ENCODE peak calls at places on chromosomes 7 and 10, in four cellular contexts. One of them, this sample, is unnamed.
A peak's percentile ranks its signal among the peaks of the same experiment; 100 is the strongest.

GRCh38 chr7:148944935-148945934 is 61.1 kb upstream of the EZH2 start:
- DNase-seq in Right ventricle myocardium superior: no peak
- DNase-seq in amniotic stem cell: peak; percentile 47
- DNase-seq in heart left ventricle: no peak
- DNase-seq in this sample: no peak

GRCh38 chr10:4704034-4704545 is 121.9 kb upstream of the AKR1E2 start:
- DNase-seq in Right ventricle myocardium superior: no peak
- DNase-seq in amniotic stem cell: peak; percentile 69
- DNase-seq in heart left ventricle: no peak
- DNase-seq in this sample: no peak

GRCh38 chr10:95602382-95602781 is 41.2 kb upstream of the SORBS1 start:
- DNase-seq in amniotic stem cell: no peak
- DNase-seq in heart left ventricle: no peak
- DNase-seq in Right ventricle myocardium superior: no peak
- DNase-seq in this sample: no peak

GRCh38 chr7:515628-516027 is 4.0 kb downstream of the PDGFA start:
- DNase-seq in amniotic stem cell: no peak
- DNase-seq in Right ventricle myocardium superior: no peak
- DNase-seq in heart left ventricle: no peak
- DNase-seq in this sample: no peak

GRCh38 chr10:95474228-95475002 is 86.8 kb downstream of the SORBS1 start:
- DNase-seq in heart left ventricle: no peak
- DNase-seq in amniotic stem cell: no peak
- DNase-seq in Right ventricle myocardium superior: no peak
- DNase-seq in this sample: no peak

GRCh38 chr7:133478591-133479135 is 225.8 kb downstream of the EXOC4 start:
- DNase-seq in Right ventricle myocardium superior: no peak
- DNase-seq in heart left ventricle: no peak
- DNase-seq in amniotic stem cell: no peak
- DNase-seq in this sample: no peak

GRCh38 chr7:93719546-93719945 is 145.0 kb upstream of the CALCR start:
- DNase-seq in amniotic stem cell: no peak
- DNase-seq in Right ventricle myocardium superior: no peak
- DNase-seq in heart left ventricle: no peak
- DNase-seq in this sample: no peak

GRCh38 chr7:91314591-91315323 is 50.5 kb downstream of the FZD1 start:
- DNase-seq in Right ventricle myocardium superior: no peak
- DNase-seq in amniotic stem cell: no peak
- DNase-seq in heart left ventricle: no peak
- DNase-seq in this sample: no peak

GRCh38 chr10:133457100-133457841 is 3.5 kb downstream of the SCART1 start:
- DNase-seq in heart left ventricle: peak; percentile 57
- DNase-seq in Right ventricle myocardium superior: no peak
- DNase-seq in amniotic stem cell: no peak
- DNase-seq in this sample: no peak

GRCh38 chr7:73908123-73908611 is 47.2 kb downstream of the TMEM270 start:
- DNase-seq in amniotic stem cell: no peak
- DNase-seq in heart left ventricle: no peak
- DNase-seq in Right ventricle myocardium superior: no peak
- DNase-seq in this sample: no peak

GRCh38 chr7:23018747-23019146 is 4.8 kb upstream of the HYCC1 start:
- DNase-seq in amniotic stem cell: no peak
- DNase-seq in heart left ventricle: no peak
- DNase-seq in Right ventricle myocardium superior: no peak
- DNase-seq in this sample: no peak

GRCh38 chr7:158018971-158019645 is 568.5 kb downstream of the PTPRN2 start:
- DNase-seq in heart left ventricle: peak; percentile 42
- DNase-seq in Right ventricle myocardium superior: no peak
- DNase-seq in amniotic stem cell: no peak
- DNase-seq in this sample: no peak

This sample was measured in neural crest cell.